ENCODE peak calls at places on chromosomes 2 and 18, in seven cellular contexts. C, A, I, P, U, B and K are unnamed samples.

GRCh38 chr2:238701907-238702206 is 146.0 kb upstream of the TWIST2 start:
- DNase-seq in C (no peak), I (no peak), A (no peak), P (no peak), B (no peak), U (no peak), K (no peak)

GRCh38 chr18:12031836-12032235 is 50.5 kb downstream of the IMPA2 start:
- DNase-seq in P (no peak), U (peak), C (no peak), A (peak), I (peak), B (no peak), K (no peak)

GRCh38 chr2:96427917-96428316 is 77.2 kb downstream of the NEURL3 start:
- DNase-seq in U (no peak), P (no peak), A (peak), I (no peak), C (peak), B (no peak), K (no peak)

GRCh38 chr2:131094655-131095281 is 1.5 kb upstream of the FAM168B start:
- DNase-seq in I (no peak), P (no peak), C (no peak), A (no peak), B (no peak), U (no peak), K (peak)

GRCh38 chr2:29477186-29477585 is 362.0 kb downstream of the CLIP4 start:
- DNase-seq in A (no peak), C (no peak), U (no peak), I (no peak), B (no peak), P (no peak), K (no peak)

GRCh38 chr2:188181439-188181838 is 110.2 kb upstream of the GULP1 start:
- DNase-seq in P (no peak), I (no peak), B (no peak), U (no peak), C (no peak), A (no peak), K (peak)

GRCh38 chr2:6914829-6915228 is 2.4 kb upstream of the RNF144A start:
- DNase-seq in P (no peak), C (peak), B (no peak), U (no peak), I (no peak), A (peak), K (peak)

GRCh38 chr2:129490666-129491065 is 488.8 kb upstream of the RAB6C start:
- DNase-seq in P (no peak), C (no peak), U (no peak), B (no peak), I (no peak), A (no peak), K (no peak)

GRCh38 chr2:167264380-167264779 is 376.1 kb downstream of the XIRP2 start:
- DNase-seq in U (no peak), P (no peak), B (no peak), C (peak), A (peak), I (no peak), K (peak)

GRCh38 chr2:133574186-133574585 is 5.9 kb upstream of the NCKAP5 start:
- DNase-seq in C (no peak), I (no peak), A (no peak), B (no peak), U (no peak), P (no peak), K (no peak)

GRCh38 chr2:138931284-138932256 is 151.4 kb upstream of the NXPH2 start:
- DNase-seq in B (no peak), C (no peak), P (no peak), A (no peak), U (no peak), I (no peak), K (no peak)